ENCODE peak calls at places on chromosomes 11 and 22, in four cellular contexts. One of them, this sample, is unnamed.

GRCh38 chr11:118868659-118869058 is 15.0 kb upstream of the CXCR5 start:
- DNase-seq in mesothelial cell of epicardium: no peak
- DNase-seq in heart left ventricle: no peak
- DNase-seq in stimulated activated CD8-positive, alpha-beta memory T cell treated with anti-CD3 and anti-CD28 coated beads, Interleukin-4, amount 100 ng/mL, for 1 hour: no peak
- DNase-seq in this sample: no peak

GRCh38 chr11:77407613-77408012 is 66.3 kb downstream of the PAK1 start:
- DNase-seq in stimulated activated CD8-positive, alpha-beta memory T cell treated with anti-CD3 and anti-CD28 coated beads, Interleukin-4, amount 100 ng/mL, for 1 hour: no peak
- DNase-seq in heart left ventricle: no peak
- DNase-seq in mesothelial cell of epicardium: no peak
- DNase-seq in this sample: peak; percentile 33

GRCh38 chr11:18706330-18707243 is 8.0 kb downstream of the TMEM86A start:
- DNase-seq in mesothelial cell of epicardium: no peak
- DNase-seq in heart left ventricle: peak; percentile 79
- DNase-seq in stimulated activated CD8-positive, alpha-beta memory T cell treated with anti-CD3 and anti-CD28 coated beads, Interleukin-4, amount 100 ng/mL, for 1 hour: no peak
- DNase-seq in this sample: peak; percentile 48

GRCh38 chr11:45182902-45183301 is 36.5 kb downstream of the PRDM11 start:
- DNase-seq in mesothelial cell of epicardium: no peak
- DNase-seq in stimulated activated CD8-positive, alpha-beta memory T cell treated with anti-CD3 and anti-CD28 coated beads, Interleukin-4, amount 100 ng/mL, for 1 hour: no peak
- DNase-seq in heart left ventricle: peak; percentile 33
- DNase-seq in this sample: no peak

GRCh38 chr11:113873241-113873626 is 2.1 kb downstream of the USP28 start:
- DNase-seq in mesothelial cell of epicardium: no peak
- DNase-seq in heart left ventricle: peak; percentile 71
- DNase-seq in stimulated activated CD8-positive, alpha-beta memory T cell treated with anti-CD3 and anti-CD28 coated beads, Interleukin-4, amount 100 ng/mL, for 1 hour: no peak
- DNase-seq in this sample: no peak

GRCh38 chr11:75035911-75036536 is 47.3 kb downstream of the NEU3 start:
- DNase-seq in heart left ventricle: no peak
- DNase-seq in mesothelial cell of epicardium: no peak
- DNase-seq in stimulated activated CD8-positive, alpha-beta memory T cell treated with anti-CD3 and anti-CD28 coated beads, Interleukin-4, amount 100 ng/mL, for 1 hour: no peak
- DNase-seq in this sample: no peak

GRCh38 chr11:126989942-126990715 is 10.4 kb downstream of the KIRREL3 start:
- DNase-seq in stimulated activated CD8-positive, alpha-beta memory T cell treated with anti-CD3 and anti-CD28 coated beads, Interleukin-4, amount 100 ng/mL, for 1 hour: no peak
- DNase-seq in mesothelial cell of epicardium: peak; percentile 87
- DNase-seq in heart left ventricle: peak; percentile 53
- DNase-seq in this sample: no peak

GRCh38 chr11:2675540-2675939 is 24.3 kb downstream of the KCNQ1OT1 start:
- DNase-seq in mesothelial cell of epicardium: peak; percentile 44
- DNase-seq in stimulated activated CD8-positive, alpha-beta memory T cell treated with anti-CD3 and anti-CD28 coated beads, Interleukin-4, amount 100 ng/mL, for 1 hour: no peak
- DNase-seq in heart left ventricle: no peak
- DNase-seq in this sample: no peak

GRCh38 chr11:119144825-119145476 is 3.9 kb upstream of the ABCG4 start:
- DNase-seq in mesothelial cell of epicardium: peak; percentile 56
- DNase-seq in stimulated activated CD8-positive, alpha-beta memory T cell treated with anti-CD3 and anti-CD28 coated beads, Interleukin-4, amount 100 ng/mL, for 1 hour: no peak
- DNase-seq in heart left ventricle: peak; percentile 44
- DNase-seq in this sample: no peak

GRCh38 chr11:120384476-120384875 is 48.3 kb downstream of the ARHGEF12 start:
- DNase-seq in heart left ventricle: no peak
- DNase-seq in stimulated activated CD8-positive, alpha-beta memory T cell treated with anti-CD3 and anti-CD28 coated beads, Interleukin-4, amount 100 ng/mL, for 1 hour: no peak
- DNase-seq in mesothelial cell of epicardium: no peak
- DNase-seq in this sample: no peak

GRCh38 chr11:12469451-12469850 is 92.1 kb downstream of the PARVA start:
- DNase-seq in stimulated activated CD8-positive, alpha-beta memory T cell treated with anti-CD3 and anti-CD28 coated beads, Interleukin-4, amount 100 ng/mL, for 1 hour: no peak
- DNase-seq in heart left ventricle: no peak
- DNase-seq in mesothelial cell of epicardium: no peak
- DNase-seq in this sample: no peak

GRCh38 chr11:1515082-1516060 is 28.8 kb upstream of the MOB2 start:
- DNase-seq in stimulated activated CD8-positive, alpha-beta memory T cell treated with anti-CD3 and anti-CD28 coated beads, Interleukin-4, amount 100 ng/mL, for 1 hour: peak; percentile 38
- DNase-seq in heart left ventricle: peak; percentile 80
- DNase-seq in mesothelial cell of epicardium: peak; percentile 95
- DNase-seq in this sample: no peak

GRCh38 chr22:47238886-47239860 is 476.7 kb downstream of the TBC1D22A start:
- DNase-seq in heart left ventricle: no peak
- DNase-seq in stimulated activated CD8-positive, alpha-beta memory T cell treated with anti-CD3 and anti-CD28 coated beads, Interleukin-4, amount 100 ng/mL, for 1 hour: no peak
- DNase-seq in mesothelial cell of epicardium: no peak
- DNase-seq in this sample: no peak

GRCh38 chr22:50621491-50621880 is 6.5 kb downstream of the ARSA start:
- DNase-seq in mesothelial cell of epicardium: no peak
- DNase-seq in heart left ventricle: peak; percentile 19
- DNase-seq in stimulated activated CD8-positive, alpha-beta memory T cell treated with anti-CD3 and anti-CD28 coated beads, Interleukin-4, amount 100 ng/mL, for 1 hour: no peak
- DNase-seq in this sample: no peak

GRCh38 chr22:23613193-23613973 is 18.7 kb downstream of the DRICH1 start:
- DNase-seq in stimulated activated CD8-positive, alpha-beta memory T cell treated with anti-CD3 and anti-CD28 coated beads, Interleukin-4, amount 100 ng/mL, for 1 hour: no peak
- DNase-seq in mesothelial cell of epicardium: no peak
- DNase-seq in heart left ventricle: no peak
- DNase-seq in this sample: no peak

GRCh38 chr11:11980841-11981308 is 27.6 kb downstream of the DKK3 start:
- DNase-seq in mesothelial cell of epicardium: no peak
- DNase-seq in stimulated activated CD8-positive, alpha-beta memory T cell treated with anti-CD3 and anti-CD28 coated beads, Interleukin-4, amount 100 ng/mL, for 1 hour: no peak
- DNase-seq in heart left ventricle: no peak
- DNase-seq in this sample: no peak

GRCh38 chr11:12007230-12007593 is 1.2 kb downstream of the DKK3 start:
- DNase-seq in mesothelial cell of epicardium: no peak
- DNase-seq in stimulated activated CD8-positive, alpha-beta memory T cell treated with anti-CD3 and anti-CD28 coated beads, Interleukin-4, amount 100 ng/mL, for 1 hour: no peak
- DNase-seq in heart left ventricle: no peak
- DNase-seq in this sample: no peak

GRCh38 chr11:69200331-69201047 is 44.8 kb downstream of the SMIM38 start:
- DNase-seq in mesothelial cell of epicardium: no peak
- DNase-seq in heart left ventricle: peak; percentile 55
- DNase-seq in stimulated activated CD8-positive, alpha-beta memory T cell treated with anti-CD3 and anti-CD28 coated beads, Interleukin-4, amount 100 ng/mL, for 1 hour: no peak
- DNase-seq in this sample: no peak

GRCh38 chr11:2593393-2593950 is 106.3 kb downstream of the KCNQ1OT1 start:
- DNase-seq in mesothelial cell of epicardium: no peak
- DNase-seq in heart left ventricle: no peak
- DNase-seq in stimulated activated CD8-positive, alpha-beta memory T cell treated with anti-CD3 and anti-CD28 coated beads, Interleukin-4, amount 100 ng/mL, for 1 hour: no peak
- DNase-seq in this sample: no peak

GRCh38 chr11:67356551-67356866 is 3.2 kb upstream of the POLD4 start:
- DNase-seq in stimulated activated CD8-positive, alpha-beta memory T cell treated with anti-CD3 and anti-CD28 coated beads, Interleukin-4, amount 100 ng/mL, for 1 hour: no peak
- DNase-seq in mesothelial cell of epicardium: no peak
- DNase-seq in heart left ventricle: no peak
- DNase-seq in this sample: no peak

GRCh38 chr22:28408702-28409101 is 270.9 kb downstream of the TTC28 start:
- DNase-seq in stimulated activated CD8-positive, alpha-beta memory T cell treated with anti-CD3 and anti-CD28 coated beads, Interleukin-4, amount 100 ng/mL, for 1 hour: no peak
- DNase-seq in heart left ventricle: no peak
- DNase-seq in mesothelial cell of epicardium: no peak
- DNase-seq in this sample: no peak

GRCh38 chr22:30667486-30668305 is at the start of gene DUSP18:
- DNase-seq in stimulated activated CD8-positive, alpha-beta memory T cell treated with anti-CD3 and anti-CD28 coated beads, Interleukin-4, amount 100 ng/mL, for 1 hour: peak; percentile 84
- DNase-seq in heart left ventricle: peak; percentile 94
- DNase-seq in mesothelial cell of epicardium: peak; percentile 97
- DNase-seq in this sample: peak; percentile 68

GRCh38 chr11:87176044-87176443 is 138.3 kb downstream of the TMEM135 start:
- DNase-seq in mesothelial cell of epicardium: no peak
- DNase-seq in heart left ventricle: no peak
- DNase-seq in stimulated activated CD8-positive, alpha-beta memory T cell treated with anti-CD3 and anti-CD28 coated beads, Interleukin-4, amount 100 ng/mL, for 1 hour: no peak
- DNase-seq in this sample: no peak

GRCh38 chr22:45584121-45584570 is 81.5 kb downstream of the FBLN1 start:
- DNase-seq in stimulated activated CD8-positive, alpha-beta memory T cell treated with anti-CD3 and anti-CD28 coated beads, Interleukin-4, amount 100 ng/mL, for 1 hour: no peak
- DNase-seq in mesothelial cell of epicardium: no peak
- DNase-seq in heart left ventricle: no peak
- DNase-seq in this sample: no peak